ENCODE peak calls at places on chromosomes 16 and 17, in ten cellular contexts. W, M, N, C, R, Y, A, P, O and T are unnamed samples.

GRCh38 chr16:20901441-20902112 is 1.0 kb downstream of the LYRM1 start:
- DNase-seq in W (peak; percentile 64), M (peak; percentile 57), N (peak; percentile 11), C (no peak), R (no peak), Y (peak; percentile 68), A (no peak), P (peak; percentile 47), O (peak; percentile 13), T (peak; percentile 43)

GRCh38 chr16:66476328-66477027 is 49.4 kb downstream of the BEAN1 start:
- DNase-seq in W (no peak), M (no peak), N (peak; percentile 24), C (no peak), R (no peak), Y (no peak), A (no peak), P (no peak), O (peak; percentile 25), T (no peak)

GRCh38 chr17:53390575-53390974 is 432.2 kb upstream of the KIF2B start:
- DNase-seq in W (no peak), M (no peak), N (no peak), C (no peak), R (no peak), Y (no peak), A (no peak), P (no peak), O (no peak), T (no peak)

GRCh38 chr17:82236142-82236971 is 7.5 kb downstream of the SLC16A3 start:
- DNase-seq in W (peak; percentile 72), M (no peak), N (peak; percentile 65), C (no peak), R (peak; percentile 55), Y (peak; percentile 75), A (peak; percentile 75), P (peak; percentile 76), O (peak; percentile 60), T (peak; percentile 56)

GRCh38 chr16:2897110-2897509 is 14.1 kb downstream of the FLYWCH2 start:
- DNase-seq in W (no peak), M (no peak), N (no peak), C (no peak), R (no peak), Y (no peak), A (no peak), P (no peak), O (no peak), T (peak; percentile 55)

GRCh38 chr16:12767897-12768296 is 35.8 kb downstream of the CPPED1 start:
- DNase-seq in W (no peak), M (no peak), N (no peak), C (no peak), R (no peak), Y (no peak), A (no peak), P (no peak), O (no peak), T (no peak)

GRCh38 chr16:48405907-48406306 is 20.7 kb upstream of the SIAH1 start:
- DNase-seq in W (no peak), M (no peak), N (no peak), C (no peak), R (no peak), Y (no peak), A (no peak), P (no peak), O (no peak), T (no peak)

GRCh38 chr16:88924834-88925539 is 52.0 kb downstream of the CBFA2T3 start:
- DNase-seq in W (peak; percentile 93), M (peak; percentile 90), N (no peak), C (no peak), R (no peak), Y (no peak), A (no peak), P (no peak), O (no peak), T (peak; percentile 98)

GRCh38 chr16:5412721-5413120 is 315.1 kb upstream of the EEF2KMT start:
- DNase-seq in W (no peak), M (peak; percentile 61), N (no peak), C (no peak), R (no peak), Y (no peak), A (no peak), P (no peak), O (no peak), T (no peak)

GRCh38 chr17:53629188-53629587 is 193.5 kb upstream of the KIF2B start:
- DNase-seq in W (peak; percentile 71), M (no peak), N (no peak), C (no peak), R (no peak), Y (no peak), A (no peak), P (no peak), O (no peak), T (no peak)

GRCh38 chr17:38590988-38591758 is 14.6 kb downstream of the SRCIN1 start:
- DNase-seq in W (no peak), M (peak; percentile 87), N (no peak), C (no peak), R (no peak), Y (no peak), A (no peak), P (no peak), O (no peak), T (no peak)

GRCh38 chr17:50365165-50365564 is 7.8 kb downstream of the MRPL27 start:
- DNase-seq in W (no peak), M (no peak), N (no peak), C (no peak), R (no peak), Y (no peak), A (no peak), P (no peak), O (no peak), T (no peak)

GRCh38 chr16:3013491-3013951 is 798 bp downstream of the CLDN9 start:
- DNase-seq in W (peak; percentile 47), M (peak; percentile 55), N (no peak), C (no peak), R (no peak), Y (no peak), A (no peak), P (no peak), O (no peak), T (no peak)

GRCh38 chr16:82580293-82580900 is 46.4 kb upstream of the CDH13 start:
- DNase-seq in W (peak; percentile 29), M (peak; percentile 2), N (peak; percentile 15), C (no peak), R (no peak), Y (peak; percentile 35), A (no peak), P (peak; percentile 76), O (no peak), T (peak; percentile 20)

GRCh38 chr16:49019081-49019633 is 262.5 kb downstream of the CBLN1 start:
- DNase-seq in W (peak; percentile 3), M (peak; percentile 81), N (no peak), C (no peak), R (no peak), Y (no peak), A (no peak), P (no peak), O (no peak), T (peak; percentile 30)

GRCh38 chr17:50106393-50107131 is 11.4 kb downstream of the PDK2 start:
- DNase-seq in W (no peak), M (no peak), N (no peak), C (no peak), R (no peak), Y (no peak), A (no peak), P (no peak), O (no peak), T (no peak)

GRCh38 chr17:54530398-54530797 is 370.3 kb upstream of the TOM1L1 start:
- DNase-seq in W (no peak), M (no peak), N (no peak), C (no peak), R (no peak), Y (no peak), A (no peak), P (no peak), O (no peak), T (no peak)

GRCh38 chr16:1981398-1981836 is at the start of gene NOXO1:
- DNase-seq in W (no peak), M (no peak), N (no peak), C (no peak), R (no peak), Y (no peak), A (no peak), P (no peak), O (no peak), T (no peak)

GRCh38 chr17:51244041-51244440 is 15.8 kb downstream of the MBTD1 start:
- DNase-seq in W (no peak), M (no peak), N (no peak), C (no peak), R (no peak), Y (no peak), A (no peak), P (no peak), O (no peak), T (no peak)

GRCh38 chr17:34435182-34435928 is 72.3 kb upstream of the CCL1 start:
- DNase-seq in W (no peak), M (no peak), N (no peak), C (no peak), R (no peak), Y (no peak), A (no peak), P (no peak), O (no peak), T (no peak)

GRCh38 chr16:80746231-80746630 is 58.2 kb downstream of the CDYL2 start:
- DNase-seq in W (no peak), M (no peak), N (no peak), C (no peak), R (no peak), Y (no peak), A (no peak), P (peak; percentile 64), O (no peak), T (no peak)

GRCh38 chr17:82296511-82297279 is 20.7 kb downstream of the CD7 start:
- DNase-seq in W (no peak), M (no peak), N (no peak), C (no peak), R (no peak), Y (no peak), A (no peak), P (no peak), O (no peak), T (peak; percentile 39)